ENCODE peak calls at places on chromosome 5, in ten cellular contexts. Q, U, B, T, W, J, L, X, V and A are unnamed samples.

GRCh38 chr5:67826296-67826695 is 389.3 kb upstream of the PIK3R1 start:
- DNase-seq in Q (no peak), U (no peak), B (no peak), T (no peak), W (no peak), J (no peak), L (no peak), X (no peak), V (no peak), A (no peak)

GRCh38 chr5:110150199-110150598 is 460.5 kb downstream of the MAN2A1 start:
- DNase-seq in Q (no peak), U (peak; percentile 22), B (peak; percentile 13), T (no peak), W (no peak), J (no peak), L (no peak), X (no peak), V (no peak), A (no peak)

GRCh38 chr5:1467341-1468246 is 22.4 kb upstream of the SLC6A3 start:
- DNase-seq in Q (no peak), U (no peak), B (no peak), T (peak; percentile 45), W (no peak), J (no peak), L (no peak), X (peak; percentile 54), V (no peak), A (no peak)

GRCh38 chr5:158431369-158432029 is 572.6 kb upstream of the CLINT1 start:
- DNase-seq in Q (peak; percentile 48), U (peak; percentile 64), B (peak; percentile 44), T (no peak), W (no peak), J (no peak), L (no peak), X (peak; percentile 71), V (no peak), A (no peak)

GRCh38 chr5:158647264-158647663 is 452.5 kb downstream of the EBF1 start:
- DNase-seq in Q (no peak), U (no peak), B (no peak), T (no peak), W (no peak), J (no peak), L (no peak), X (no peak), V (no peak), A (no peak)

GRCh38 chr5:137933491-137933911 is 44.2 kb downstream of the PKD2L2 start:
- DNase-seq in Q (peak; percentile 35), U (peak; percentile 10), B (no peak), T (no peak), W (no peak), J (no peak), L (no peak), X (no peak), V (no peak), A (no peak)

GRCh38 chr5:158560170-158560569 is 539.5 kb downstream of the EBF1 start:
- DNase-seq in Q (peak; percentile 6), U (peak; percentile 19), B (peak; percentile 20), T (peak; percentile 52), W (no peak), J (no peak), L (no peak), X (no peak), V (no peak), A (no peak)

GRCh38 chr5:154580422-154580821 is 102.4 kb upstream of the HAND1 start:
- DNase-seq in Q (no peak), U (no peak), B (no peak), T (no peak), W (no peak), J (no peak), L (no peak), X (no peak), V (no peak), A (no peak)

GRCh38 chr5:90983748-90984147 is 399.4 kb downstream of the ARRDC3 start:
- DNase-seq in Q (no peak), U (no peak), B (no peak), T (no peak), W (no peak), J (no peak), L (no peak), X (no peak), V (no peak), A (no peak)

GRCh38 chr5:150595466-150596031 is 44.9 kb upstream of the SYNPO start:
- DNase-seq in Q (peak; percentile 95), U (no peak), B (no peak), T (no peak), W (no peak), J (no peak), L (no peak), X (no peak), V (peak; percentile 47), A (no peak)

GRCh38 chr5:177478711-177479646 is 5.5 kb upstream of the DBN1 start:
- DNase-seq in Q (peak; percentile 93), U (peak; percentile 73), B (no peak), T (peak; percentile 73), W (no peak), J (peak; percentile 87), L (peak; percentile 71), X (peak; percentile 97), V (peak; percentile 82), A (peak; percentile 67)

GRCh38 chr5:122870219-122870856 is 24.9 kb downstream of the SNX24 start:
- DNase-seq in Q (peak; percentile 49), U (peak; percentile 85), B (no peak), T (no peak), W (no peak), J (no peak), L (no peak), X (no peak), V (no peak), A (no peak)

DNA sequence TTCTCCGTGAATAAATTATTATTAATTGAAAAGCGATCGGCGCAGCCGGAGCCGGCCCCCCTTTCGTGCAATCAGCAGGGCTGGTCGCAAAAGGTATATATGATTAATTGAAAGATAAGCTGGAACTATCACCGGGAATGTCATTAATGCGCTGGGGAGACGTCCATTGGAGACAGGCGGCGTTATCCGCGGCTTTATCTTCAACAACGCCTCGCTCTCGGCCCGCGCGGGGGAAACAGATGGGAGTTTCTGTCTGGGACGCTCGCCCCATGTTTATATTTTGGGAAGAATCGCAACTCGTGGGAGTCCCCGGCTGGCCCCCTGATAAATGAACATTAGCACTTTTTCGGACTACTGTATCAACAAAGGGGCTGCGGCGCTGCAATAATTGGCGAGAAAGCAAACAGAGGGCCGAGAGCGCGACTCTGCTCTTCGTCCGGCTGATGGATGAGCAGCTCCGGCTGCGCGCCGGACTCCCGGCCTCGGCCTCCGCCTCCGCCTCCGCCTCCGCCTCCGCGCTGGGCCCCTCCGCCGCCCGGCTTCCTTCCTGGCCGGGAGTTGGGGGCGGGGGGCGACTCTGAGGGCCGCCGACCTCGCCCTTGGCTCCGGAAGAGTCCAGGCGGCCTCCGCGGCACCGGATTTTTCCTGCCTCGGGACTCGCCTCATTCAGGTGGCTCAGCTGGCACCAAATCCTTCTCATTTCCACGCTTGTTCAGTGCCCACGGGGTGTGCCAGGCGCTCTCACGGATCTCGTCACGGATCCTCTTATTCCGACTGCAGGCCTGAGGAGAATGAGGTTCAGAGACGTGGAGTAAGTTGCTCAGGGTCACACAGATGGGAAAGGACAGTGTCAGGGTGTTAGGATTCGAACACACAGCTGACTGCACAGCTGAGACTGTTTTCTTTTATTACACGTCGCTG is 3.6 kb upstream of the NKX2-5 start:
- DNase-seq in Q (peak; percentile 21), U (no peak), B (no peak), T (no peak), W (no peak), J (no peak), L (no peak), X (no peak), V (no peak), A (no peak)
- H3K27ac ChIP-seq in Q (peak overlapping the region; percentile 100), U (no peak overlapping the region), B (no peak overlapping the region), T (no peak overlapping the region), W (no peak overlapping the region), J (no peak overlapping the region), L (no peak overlapping the region), X (no peak overlapping the region), V (no peak overlapping the region), A (no peak overlapping the region)

GRCh38 chr5:113204525-113205161 is 228.0 kb downstream of the DCP2 start:
- DNase-seq in Q (peak; percentile 85), U (peak; percentile 76), B (peak; percentile 81), T (peak; percentile 57), W (no peak), J (peak; percentile 68), L (peak; percentile 81), X (peak; percentile 76), V (peak; percentile 74), A (no peak)
- H3K27ac ChIP-seq in Q (no peak overlapping the region), U (no peak overlapping the region), B (peak overlapping the region; percentile 5), T (no peak overlapping the region), W (no peak overlapping the region), J (peak overlapping the region; percentile 20), L (no peak overlapping the region), X (no peak overlapping the region), V (no peak overlapping the region), A (no peak overlapping the region)

DNA sequence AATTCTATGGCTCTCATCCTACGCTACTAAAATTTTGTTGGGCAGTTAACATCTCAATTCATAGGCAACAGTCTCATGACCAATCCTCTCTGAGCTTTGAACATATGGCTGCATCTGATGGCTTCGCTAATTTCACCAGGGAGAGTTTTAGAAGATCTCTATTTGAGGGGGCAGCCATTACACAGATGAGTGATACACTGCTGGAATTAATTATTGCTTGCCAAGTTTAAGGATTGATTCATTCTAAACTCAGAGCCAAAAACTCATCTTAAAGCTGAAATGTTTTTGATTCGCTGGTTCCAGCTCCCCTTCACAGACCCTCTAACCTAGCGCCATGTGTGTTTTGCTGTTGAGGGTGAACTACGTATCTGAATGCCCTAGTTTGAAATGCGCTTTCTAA is 519.9 kb upstream of the WWC1 start:
- DNase-seq in Q (no peak), U (peak; percentile 58), B (no peak), T (no peak), W (no peak), J (no peak), L (no peak), X (no peak), V (no peak), A (no peak)
- H3K27ac ChIP-seq in Q (no peak overlapping the region), U (peak overlapping the region; percentile 98), B (no peak overlapping the region), T (no peak overlapping the region), W (no peak overlapping the region), J (no peak overlapping the region), L (no peak overlapping the region), X (no peak overlapping the region), V (no peak overlapping the region), A (no peak overlapping the region)

GRCh38 chr5:134490925-134491271 is 34.6 kb upstream of the JADE2 start:
- DNase-seq in Q (no peak), U (no peak), B (no peak), T (peak; percentile 19), W (no peak), J (peak; percentile 7), L (no peak), X (no peak), V (no peak), A (no peak)

GRCh38 chr5:134490255-134490924 is 35.1 kb upstream of the JADE2 start:
- DNase-seq in Q (no peak), U (no peak), B (no peak), T (peak; percentile 8), W (no peak), J (peak; percentile 5), L (no peak), X (no peak), V (no peak), A (no peak)

GRCh38 chr5:134491841-134492442 is 33.5 kb upstream of the JADE2 start:
- DNase-seq in Q (no peak), U (no peak), B (no peak), T (peak; percentile 19), W (no peak), J (peak; percentile 9), L (no peak), X (no peak), V (no peak), A (no peak)

GRCh38 chr5:134492568-134492967 is 32.9 kb upstream of the JADE2 start:
- DNase-seq in Q (no peak), U (peak; percentile 30), B (no peak), T (no peak), W (no peak), J (no peak), L (no peak), X (no peak), V (no peak), A (no peak)

GRCh38 chr5:134489227-134489944 is 36.1 kb upstream of the JADE2 start:
- DNase-seq in Q (no peak), U (no peak), B (no peak), T (peak; percentile 30), W (no peak), J (peak; percentile 12), L (no peak), X (no peak), V (no peak), A (no peak)
- H3K27ac ChIP-seq in Q (no peak overlapping the region), U (no peak overlapping the region), B (no peak overlapping the region), T (no peak overlapping the region), W (no peak overlapping the region), J (no peak overlapping the region), L (no peak overlapping the region), X (no peak overlapping the region), V (no peak overlapping the region), A (no peak overlapping the region)